ENCODE peak calls at places on chromosomes 6 and 20, in five cellular contexts. C, Q, E, H and Z are unnamed samples.

GRCh38 chr6:47250302-47250701 is 59.4 kb downstream of the TNFRSF21 start:
- DNase-seq in C (no peak), Q (no peak), E (no peak), H (no peak), Z (no peak)

GRCh38 chr6:89596056-89596455 is 42.5 kb downstream of the LYRM2 start:
- DNase-seq in C (no peak), Q (no peak), E (no peak), H (no peak), Z (no peak)

GRCh38 chr6:100281471-100281878 is 183.2 kb downstream of the SIM1 start:
- DNase-seq in C (no peak), Q (no peak), E (peak; percentile 56), H (no peak), Z (no peak)

GRCh38 chr20:8019178-8019997 is at the start of gene TMX4:
- DNase-seq in C (peak; percentile 99), Q (peak; percentile 97), E (peak; percentile 99), H (peak; percentile 98), Z (peak; percentile 93)

GRCh38 chr6:84867521-84867920 is 103.1 kb upstream of the TBX18 start:
- DNase-seq in C (no peak), Q (no peak), E (no peak), H (no peak), Z (no peak)

GRCh38 chr6:5138995-5139827 is 54.1 kb downstream of the PPP1R3G start:
- DNase-seq in C (no peak), Q (no peak), E (no peak), H (no peak), Z (no peak)

GRCh38 chr6:30238178-30238795 is 25.1 kb upstream of the TRIM26 start:
- DNase-seq in C (no peak), Q (no peak), E (no peak), H (peak; percentile 60), Z (no peak)

GRCh38 chr6:79313254-79313653 is 78.8 kb upstream of the HMGN3 start:
- DNase-seq in C (no peak), Q (no peak), E (no peak), H (no peak), Z (no peak)

GRCh38 chr6:111183702-111184517 is 96.6 kb downstream of the SLC16A10 start:
- DNase-seq in C (no peak), Q (no peak), E (no peak), H (no peak), Z (no peak)

GRCh38 chr6:144417686-144418085 is 132.6 kb downstream of the UTRN start:
- DNase-seq in C (no peak), Q (no peak), E (no peak), H (no peak), Z (no peak)

GRCh38 chr6:119566546-119567263 is 217.1 kb upstream of the MAN1A1 start:
- DNase-seq in C (no peak), Q (no peak), E (peak; percentile 3), H (no peak), Z (no peak)

GRCh38 chr6:157614026-157614484 is 209.0 kb upstream of the SNX9 start:
- DNase-seq in C (no peak), Q (no peak), E (no peak), H (peak; percentile 41), Z (no peak)

GRCh38 chr20:60787264-60787663 is 464.8 kb upstream of the CDH4 start:
- DNase-seq in C (no peak), Q (no peak), E (no peak), H (no peak), Z (no peak)

GRCh38 chr6:31495580-31495979 is 2.4 kb upstream of the MICB start:
- DNase-seq in C (no peak), Q (no peak), E (no peak), H (no peak), Z (no peak)

GRCh38 chr6:131909408-131910218 is 41.6 kb downstream of the CCN2 start:
- DNase-seq in C (no peak), Q (peak; percentile 82), E (no peak), H (peak; percentile 79), Z (peak; percentile 95)

GRCh38 chr6:119284861-119285521 is 64.6 kb downstream of the MAN1A1 start:
- DNase-seq in C (no peak), Q (no peak), E (no peak), H (peak; percentile 72), Z (no peak)

GRCh38 chr20:56445540-56445939 is 22.9 kb upstream of the RTF2 start:
- DNase-seq in C (no peak), Q (no peak), E (peak; percentile 48), H (no peak), Z (no peak)

GRCh38 chr6:169723991-169724553 is at the start of gene PHF10:
- DNase-seq in C (no peak), Q (peak; percentile 37), E (peak; percentile 91), H (no peak), Z (no peak)

GRCh38 chr6:72151742-72152141 is 265.4 kb downstream of the RIMS1 start:
- DNase-seq in C (no peak), Q (no peak), E (no peak), H (no peak), Z (no peak)

GRCh38 chr6:100998111-100998510 is 117.0 kb upstream of the ASCC3 start:
- DNase-seq in C (no peak), Q (no peak), E (no peak), H (no peak), Z (no peak)

GRCh38 chr20:24838551-24839530 is 110.2 kb upstream of the CST7 start:
- DNase-seq in C (no peak), Q (no peak), E (no peak), H (no peak), Z (no peak)

GRCh38 chr6:80214436-80215022 is 108.1 kb downstream of the BCKDHB start:
- DNase-seq in C (no peak), Q (peak; percentile 24), E (no peak), H (peak; percentile 29), Z (no peak)

GRCh38 chr6:134352786-134353480 is 35.0 kb upstream of the SGK1 start:
- DNase-seq in C (no peak), Q (no peak), E (no peak), H (no peak), Z (no peak)

GRCh38 chr6:117501722-117502121 is 19.2 kb downstream of the DCBLD1 start:
- DNase-seq in C (no peak), Q (no peak), E (no peak), H (peak; percentile 83), Z (no peak)

GRCh38 chr20:61757678-61758555 is 307.8 kb downstream of the TAF4 start:
- DNase-seq in C (no peak), Q (no peak), E (peak; percentile 36), H (no peak), Z (no peak)

GRCh38 chr6:33405541-33405940 is 5.3 kb upstream of the PHF1 start:
- DNase-seq in C (no peak), Q (no peak), E (no peak), H (no peak), Z (no peak)

GRCh38 chr6:33406161-33406560 is 4.7 kb upstream of the PHF1 start:
- DNase-seq in C (no peak), Q (no peak), E (no peak), H (no peak), Z (no peak)

GRCh38 chr6:33410050-33410710 is 634 bp upstream of the PHF1 start:
- DNase-seq in C (peak; percentile 99), Q (peak; percentile 97), E (peak; percentile 100), H (peak; percentile 96), Z (peak; percentile 91)

GRCh38 chr6:33404884-33405283 is 5.9 kb upstream of the PHF1 start:
- DNase-seq in C (no peak), Q (no peak), E (no peak), H (no peak), Z (no peak)

DNA sequence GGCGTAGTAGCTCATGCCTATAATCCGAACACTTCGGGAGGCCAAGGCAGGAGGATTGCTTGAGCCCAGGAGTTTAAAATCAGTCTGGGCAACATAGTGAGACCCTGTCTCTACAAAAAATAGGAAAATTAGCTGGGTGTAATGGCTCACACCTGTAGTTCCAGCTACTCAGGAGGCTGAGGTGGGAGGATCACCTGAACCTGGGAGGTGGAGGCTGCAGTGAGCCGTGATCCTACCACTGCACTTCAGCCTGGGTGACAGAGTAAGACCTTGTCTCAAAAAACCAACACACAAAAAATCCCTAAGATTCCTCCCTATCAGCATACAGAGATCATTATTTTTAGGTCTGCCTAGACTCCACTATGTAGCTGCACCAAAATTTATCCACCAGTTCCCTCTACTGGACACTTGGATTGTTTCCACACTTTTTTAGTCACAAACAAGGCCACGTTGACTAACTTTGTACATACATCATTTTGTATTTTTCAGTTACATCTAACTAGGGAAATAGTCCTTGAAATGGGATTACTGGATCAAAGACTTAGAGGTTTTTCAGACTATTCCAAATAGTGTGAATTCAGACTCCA is 3.6 kb upstream of the PHF1 start:
- DNase-seq in C (no peak), Q (no peak), E (no peak), H (peak; percentile 47), Z (no peak)
- TF ChIP-seq CTCF in C (no peak), Q (no peak), E (no peak), H (peak; percentile 54), Z (no peak)

GRCh38 chr6:45681860-45682488 is 304.2 kb upstream of the SUPT3H start:
- DNase-seq in C (no peak), Q (no peak), E (no peak), H (no peak), Z (no peak)

GRCh38 chr6:45678063-45678620 is 300.4 kb upstream of the SUPT3H start:
- DNase-seq in C (no peak), Q (no peak), E (no peak), H (no peak), Z (no peak)

GRCh38 chr6:45679163-45679562 is 301.4 kb upstream of the SUPT3H start:
- DNase-seq in C (no peak), Q (no peak), E (no peak), H (no peak), Z (no peak)

GRCh38 chr6:45677381-45677992 is 299.8 kb upstream of the SUPT3H start:
- DNase-seq in C (no peak), Q (no peak), E (no peak), H (no peak), Z (peak; percentile 22)

DNA sequence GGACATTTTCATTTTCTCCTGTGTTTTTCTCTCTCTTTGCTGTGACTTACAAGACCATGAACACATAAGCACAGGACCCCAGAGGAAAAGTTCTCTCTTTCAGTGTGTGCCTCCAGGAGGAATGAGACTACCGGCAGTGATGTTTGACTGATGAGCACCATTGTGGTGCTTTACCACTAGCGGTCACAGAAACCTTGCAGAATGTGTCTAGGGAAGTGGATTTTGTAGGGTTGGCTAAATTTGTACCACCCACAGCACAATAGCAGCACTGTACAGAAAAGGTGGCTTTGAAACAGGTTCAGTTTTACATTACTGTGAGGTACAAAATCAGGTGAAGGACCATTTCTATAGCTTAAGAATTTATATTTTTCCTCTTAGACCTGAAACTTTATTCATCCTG is 301.9 kb upstream of the SUPT3H start:
- DNase-seq in C (no peak), Q (no peak), E (no peak), H (no peak), Z (no peak)
- TF ChIP-seq EP300 in C (no peak), Q (no peak), E (no peak), H (no peak), Z (no peak)

DNA sequence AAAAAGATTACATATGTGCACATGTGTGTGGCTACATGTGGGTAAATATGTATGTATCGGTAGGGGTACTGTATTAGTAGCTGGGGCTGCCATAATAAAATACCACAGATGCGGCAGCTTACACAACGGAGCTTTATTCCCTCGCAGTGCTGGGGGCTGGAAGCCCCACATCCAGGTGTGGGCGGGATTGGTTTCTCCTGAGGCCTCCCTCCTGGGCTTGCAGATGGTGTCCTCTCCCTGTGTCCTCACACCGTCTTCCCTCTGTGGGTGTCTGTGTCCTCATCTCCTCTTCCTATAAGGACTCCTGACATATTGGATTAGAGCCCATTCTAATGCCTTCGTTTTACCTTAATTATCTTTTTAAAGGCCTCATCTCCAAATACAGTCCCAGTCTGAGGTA is 97.7 kb downstream of the LY86 start:
- DNase-seq in C (no peak), Q (no peak), E (no peak), H (no peak), Z (no peak)
- TF ChIP-seq POLR2A in C (no peak), Q (no peak), E (no peak), H (no peak), Z (no peak)

GRCh38 chr6:88168362-88168761 is 2.2 kb upstream of the CNR1 start:
- DNase-seq in C (no peak), Q (no peak), E (no peak), H (no peak), Z (no peak)
- TF ChIP-seq CTCF in C (no peak), Q (no peak), E (no peak), H (no peak), Z (no peak)